ENCODE peak calls at places on chromosomes 12 and 14, in seven cellular contexts. W, G, S, J, P, C and O are unnamed samples.

GRCh38 chr14:23661542-23661941 is 25.4 kb downstream of the DHRS2 start:
- DNase-seq in G (no peak), J (no peak), W (no peak), C (no peak), S (no peak), P (no peak), O (no peak)

GRCh38 chr12:31008961-31009840 is 64.5 kb upstream of the DDX11 start:
- DNase-seq in C (no peak), J (no peak), S (no peak), P (no peak), G (no peak), W (no peak), O (peak)

GRCh38 chr12:20798561-20798960 is 11.9 kb upstream of the SLCO1B3 start:
- DNase-seq in W (no peak), G (no peak), P (peak), J (no peak), C (peak), S (no peak), O (no peak)

GRCh38 chr12:86712425-86712843 is 456.2 kb upstream of the MGAT4C start:
- DNase-seq in G (no peak), C (peak), P (peak), J (no peak), S (no peak), W (peak), O (no peak)

GRCh38 chr12:5201554-5202243 is 158.0 kb downstream of the KCNA5 start:
- DNase-seq in G (no peak), W (peak), P (no peak), C (no peak), S (no peak), J (no peak), O (no peak)

GRCh38 chr14:31057035-31057434 is 30.9 kb upstream of the STRN3 start:
- DNase-seq in P (no peak), S (no peak), W (no peak), G (no peak), J (no peak), C (no peak), O (no peak)

GRCh38 chr14:55877942-55878341 is 240.3 kb upstream of the PELI2 start:
- DNase-seq in C (no peak), S (no peak), P (no peak), W (peak), G (no peak), J (no peak), O (no peak)

GRCh38 chr12:65595016-65595560 is 229.2 kb upstream of the HMGA2 start:
- DNase-seq in J (no peak), G (no peak), P (no peak), C (no peak), W (no peak), S (no peak), O (no peak)

GRCh38 chr12:95681210-95681765 is 109.3 kb downstream of the NTN4 start:
- DNase-seq in P (no peak), J (no peak), C (no peak), S (no peak), W (no peak), G (no peak), O (no peak)

GRCh38 chr12:124914392-124915248 is at the start of gene UBC:
- DNase-seq in W (peak), S (peak), P (peak), G (peak), J (peak), C (peak), O (peak)

GRCh38 chr14:61929651-61930050 is 167.4 kb downstream of the SNAPC1 start:
- DNase-seq in P (no peak), S (no peak), C (no peak), J (no peak), G (no peak), W (no peak), O (no peak)

GRCh38 chr14:61973981-61974380 is 211.8 kb downstream of the SNAPC1 start:
- DNase-seq in P (no peak), C (no peak), J (no peak), S (no peak), W (peak), G (no peak), O (no peak)

GRCh38 chr14:73168691-73169090 is 32.4 kb downstream of the PSEN1 start:
- DNase-seq in J (no peak), C (no peak), P (no peak), S (no peak), G (no peak), W (no peak), O (no peak)

GRCh38 chr14:69525896-69526295 is 41.4 kb downstream of the PLEKHD1 start:
- DNase-seq in P (no peak), W (no peak), J (no peak), G (no peak), C (no peak), S (no peak), O (no peak)

GRCh38 chr12:66059670-66060069 is 70.9 kb downstream of the LLPH start:
- DNase-seq in G (no peak), S (no peak), P (no peak), J (no peak), C (no peak), W (no peak), O (no peak)

GRCh38 chr12:42507589-42507988 is 82.0 kb downstream of the PRICKLE1 start:
- DNase-seq in G (no peak), P (no peak), S (no peak), J (no peak), C (no peak), W (no peak), O (no peak)

GRCh38 chr12:113276306-113276705 is 55.0 kb downstream of the TPCN1 start:
- DNase-seq in G (no peak), P (no peak), W (peak), S (no peak), C (no peak), J (no peak), O (no peak)

GRCh38 chr14:41925409-41925808 is 318.7 kb downstream of the LRFN5 start:
- DNase-seq in J (no peak), S (no peak), P (no peak), C (peak), G (no peak), W (peak), O (no peak)

GRCh38 chr14:92646952-92647461 is 101.4 kb downstream of the LGMN start:
- DNase-seq in W (peak), S (no peak), P (peak), C (no peak), G (no peak), J (no peak), O (no peak)

GRCh38 chr14:104460920-104461651 is 118.5 kb upstream of the C14orf180 start:
- DNase-seq in J (peak), G (no peak), C (no peak), P (no peak), S (no peak), W (no peak), O (no peak)

GRCh38 chr14:24389266-24389855 is 9.4 kb upstream of the NYNRIN start:
- DNase-seq in J (no peak), P (peak), S (no peak), C (no peak), G (no peak), W (peak), O (no peak)

GRCh38 chr14:80664576-80664975 is 277.0 kb downstream of the CEP128 start:
- DNase-seq in C (peak), J (no peak), G (no peak), S (no peak), W (peak), P (peak), O (no peak)

GRCh38 chr14:25868521-25869314 is 729.1 kb downstream of the NOVA1 start:
- DNase-seq in J (no peak), S (no peak), G (no peak), P (no peak), C (no peak), W (no peak), O (no peak)

GRCh38 chr14:31291210-31291609 is 83.6 kb upstream of the HECTD1 start:
- DNase-seq in P (peak), W (no peak), S (no peak), C (no peak), J (no peak), G (no peak), O (no peak)

GRCh38 chr12:46507766-46508165 is 135.2 kb upstream of the SLC38A2 start:
- DNase-seq in W (no peak), P (no peak), G (no peak), S (no peak), J (no peak), C (no peak), O (no peak)

GRCh38 chr14:46344327-46344937 is 307.1 kb downstream of the RPL10L start:
- DNase-seq in W (no peak), J (no peak), S (no peak), C (peak), G (no peak), P (peak), O (no peak)

GRCh38 chr12:111598637-111599458 is at the start of gene ATXN2:
- DNase-seq in W (no peak), J (peak), S (peak), G (peak), C (no peak), P (peak), O (peak)

GRCh38 chr14:22915886-22916521 is 2.9 kb downstream of the RBM23 start:
- DNase-seq in G (peak), J (peak), S (peak), C (peak), W (no peak), P (no peak), O (no peak)

GRCh38 chr12:56590237-56590830 is 39.8 kb downstream of the BAZ2A start:
- DNase-seq in W (peak), P (no peak), G (no peak), C (peak), S (no peak), J (no peak), O (no peak)

GRCh38 chr14:39812532-39813320 is 380.5 kb upstream of the FBXO33 start:
- DNase-seq in P (no peak), G (no peak), C (no peak), J (no peak), S (no peak), W (no peak), O (no peak)

GRCh38 chr14:92780444-92780843 is 13.7 kb upstream of the GOLGA5 start:
- DNase-seq in S (no peak), C (no peak), J (no peak), P (no peak), G (no peak), W (peak), O (no peak)

GRCh38 chr12:95547522-95548055 is 3.7 kb downstream of the USP44 start:
- DNase-seq in G (no peak), C (no peak), J (peak), S (no peak), P (no peak), W (peak), O (peak)

GRCh38 chr12:98533723-98534251 is 18.4 kb downstream of the TMPO start:
- DNase-seq in J (no peak), G (no peak), W (peak), P (no peak), S (no peak), C (peak), O (no peak)

GRCh38 chr12:121214855-121215745 is 5.2 kb downstream of the P2RX4 start:
- DNase-seq in P (peak), G (peak), C (peak), W (peak), S (no peak), J (no peak), O (peak)

DNA sequence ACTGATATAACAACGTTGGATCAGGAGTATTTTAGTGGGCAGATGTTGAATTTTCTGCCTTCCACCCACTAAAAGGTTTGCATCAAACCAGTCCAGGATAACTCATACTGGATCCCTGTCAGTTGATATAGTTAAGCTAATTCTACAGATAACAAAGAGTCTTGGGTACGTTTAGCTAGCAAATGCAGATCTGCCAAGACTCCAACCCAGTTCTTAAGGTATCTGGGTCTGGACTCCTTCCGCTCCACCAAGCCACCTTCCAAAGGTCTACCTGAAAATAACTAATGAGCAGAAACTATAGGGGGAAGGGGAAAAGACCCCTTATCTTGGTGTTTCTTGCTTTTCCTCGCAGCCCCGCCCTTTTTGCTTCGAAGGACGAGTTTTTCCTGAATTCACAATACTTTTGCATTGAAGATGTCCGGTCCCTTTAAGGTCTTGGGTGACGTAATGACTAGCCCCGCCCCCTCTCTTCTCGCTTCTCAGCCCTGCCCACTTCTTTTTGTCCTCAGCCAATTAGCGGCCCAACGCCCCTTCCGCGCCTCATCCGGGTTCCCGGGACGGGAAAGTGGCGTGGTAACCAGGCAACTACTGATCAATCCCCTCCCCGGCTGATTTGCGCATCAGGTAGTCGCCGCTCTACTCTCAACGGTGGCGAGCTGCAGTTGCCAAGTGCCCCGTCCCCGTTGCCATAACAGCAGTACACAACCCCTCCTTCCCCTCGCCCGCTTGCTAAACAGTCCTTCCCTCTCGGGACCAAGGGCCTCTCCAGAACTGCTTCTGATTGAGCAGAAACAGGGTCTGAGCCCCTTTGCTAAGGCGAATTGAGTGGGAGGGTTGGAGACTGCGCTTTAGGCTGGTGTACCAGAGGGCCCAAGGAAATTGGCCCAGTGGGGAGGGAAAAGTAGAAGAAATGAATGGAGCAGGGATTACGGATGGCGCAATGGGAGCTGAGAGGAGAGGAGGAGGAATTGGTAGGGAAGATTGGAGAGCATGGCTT is at the start of gene LRRC23:
- DNase-seq in C (peak), S (peak), W (peak), J (peak), G (peak), P (peak), O (peak)
- TF ChIP-seq POLR2A in C (no peak), S (no peak), W (peak), J (peak), G (no peak), P (peak), O (no peak)

GRCh38 chr14:65334765-65335411 is 77.6 kb upstream of the FUT8 start:
- DNase-seq in S (no peak), J (peak), G (peak), W (no peak), P (no peak), C (no peak), O (no peak)
- TF ChIP-seq POLR2A in S (no peak), J (no peak), G (no peak), W (no peak), P (no peak), C (no peak), O (no peak)

DNA sequence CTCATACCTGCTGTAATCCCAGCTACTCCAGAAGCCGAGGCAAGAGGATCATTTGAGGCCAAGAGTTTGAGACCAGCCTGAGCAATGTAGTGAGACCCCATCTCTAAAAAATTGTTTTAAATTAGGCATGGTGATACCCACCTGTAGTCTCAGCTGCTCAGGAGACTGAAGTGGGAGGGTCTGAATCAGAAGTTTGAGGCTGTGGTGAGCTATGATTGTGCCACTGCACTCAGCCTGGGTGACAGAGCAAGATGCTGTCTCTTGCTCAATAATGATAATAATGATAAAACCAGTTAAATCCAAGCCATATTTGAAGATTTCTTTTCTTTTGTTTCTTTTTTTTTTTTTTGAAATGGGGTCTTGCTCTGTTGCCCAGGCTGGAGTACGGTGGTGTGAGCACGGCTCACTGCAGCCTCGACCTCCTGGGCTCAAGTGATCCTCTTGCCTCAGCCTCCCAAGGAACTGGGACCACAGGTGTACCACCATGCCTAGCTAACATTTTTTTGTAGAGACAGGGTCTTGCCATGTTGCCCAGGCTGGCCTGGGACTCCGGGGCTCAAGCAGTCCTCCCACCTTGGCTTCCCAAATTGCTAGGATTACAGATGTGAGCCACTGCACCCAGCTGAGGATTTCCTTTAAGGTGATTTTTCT is 12.8 kb downstream of the PSMA6 start:
- DNase-seq in W (no peak), C (no peak), G (no peak), J (no peak), S (no peak), P (no peak), O (no peak)
- TF ChIP-seq POLR2A in W (no peak), C (no peak), G (no peak), J (no peak), S (no peak), P (no peak), O (no peak)

GRCh38 chr12:123043536-123044001 is 63.1 kb downstream of the ARL6IP4 start:
- DNase-seq in S (peak), G (peak), C (peak), J (peak), P (peak), W (peak), O (peak)
- TF ChIP-seq POLR2A in S (no peak), G (no peak), C (no peak), J (no peak), P (no peak), W (no peak), O (no peak)

GRCh38 chr14:105493921-105494605 is 3.0 kb downstream of the TEDC1 start:
- DNase-seq in S (peak), G (no peak), P (no peak), W (no peak), C (no peak), J (peak), O (no peak)

GRCh38 chr14:105492966-105493871 is 2.2 kb downstream of the TEDC1 start:
- DNase-seq in C (no peak), S (peak), P (no peak), G (no peak), J (peak), W (no peak), O (no peak)

GRCh38 chr14:105495990-105496830 is 5.2 kb downstream of the TEDC1 start:
- DNase-seq in C (peak), J (peak), G (no peak), P (no peak), W (no peak), S (peak), O (peak)

GRCh38 chr14:105495101-105495989 is 4.3 kb downstream of the TEDC1 start:
- DNase-seq in P (no peak), G (no peak), J (peak), W (no peak), C (no peak), S (peak), O (peak)

DNA sequence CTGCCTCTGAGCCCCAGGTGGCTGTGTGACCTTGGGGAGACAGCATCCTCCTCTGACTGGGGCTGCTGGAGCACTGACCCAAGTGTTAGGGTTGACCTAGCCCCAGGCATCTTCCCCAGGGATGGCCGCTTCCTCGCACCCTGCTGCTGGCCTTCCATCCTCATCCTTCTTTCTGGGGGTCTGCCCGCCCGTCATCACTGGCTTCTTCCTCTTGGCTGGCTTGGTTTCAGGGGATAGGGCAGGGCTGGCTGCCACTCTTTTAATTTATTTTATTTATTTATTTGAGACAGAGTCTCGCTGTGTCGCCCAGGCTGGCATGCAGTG is 3.5 kb downstream of the TEDC1 start:
- DNase-seq in S (no peak), C (no peak), J (no peak), W (no peak), G (no peak), P (no peak), O (no peak)
- TF ChIP-seq POLR2A in S (no peak), C (no peak), J (no peak), W (no peak), G (no peak), P (no peak), O (no peak)

DNA sequence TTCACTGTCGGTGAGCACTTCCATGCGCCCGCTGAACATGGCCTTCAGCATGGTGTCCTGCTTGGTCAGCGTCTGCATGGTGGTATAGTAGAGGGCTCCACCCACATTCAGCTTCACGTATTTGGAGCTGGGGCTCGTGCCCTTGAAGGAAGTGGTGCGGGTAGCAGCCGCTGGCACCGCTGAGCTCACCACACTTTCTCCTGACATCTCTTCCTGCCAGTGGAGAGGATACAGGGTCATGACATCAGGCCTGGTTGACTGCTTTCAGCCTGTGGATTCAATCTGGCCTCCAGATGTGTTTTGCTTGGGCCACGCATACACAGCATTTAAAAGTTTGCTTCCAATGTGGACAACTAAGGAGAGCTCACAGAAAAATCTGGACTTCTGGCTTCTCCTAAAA is 7.6 kb downstream of the KCTD10 start:
- DNase-seq in J (no peak), C (no peak), P (no peak), S (no peak), G (no peak), W (peak), O (no peak)
- TF ChIP-seq POLR2A in J (no peak), C (no peak), P (no peak), S (no peak), G (no peak), W (no peak), O (no peak)

DNA sequence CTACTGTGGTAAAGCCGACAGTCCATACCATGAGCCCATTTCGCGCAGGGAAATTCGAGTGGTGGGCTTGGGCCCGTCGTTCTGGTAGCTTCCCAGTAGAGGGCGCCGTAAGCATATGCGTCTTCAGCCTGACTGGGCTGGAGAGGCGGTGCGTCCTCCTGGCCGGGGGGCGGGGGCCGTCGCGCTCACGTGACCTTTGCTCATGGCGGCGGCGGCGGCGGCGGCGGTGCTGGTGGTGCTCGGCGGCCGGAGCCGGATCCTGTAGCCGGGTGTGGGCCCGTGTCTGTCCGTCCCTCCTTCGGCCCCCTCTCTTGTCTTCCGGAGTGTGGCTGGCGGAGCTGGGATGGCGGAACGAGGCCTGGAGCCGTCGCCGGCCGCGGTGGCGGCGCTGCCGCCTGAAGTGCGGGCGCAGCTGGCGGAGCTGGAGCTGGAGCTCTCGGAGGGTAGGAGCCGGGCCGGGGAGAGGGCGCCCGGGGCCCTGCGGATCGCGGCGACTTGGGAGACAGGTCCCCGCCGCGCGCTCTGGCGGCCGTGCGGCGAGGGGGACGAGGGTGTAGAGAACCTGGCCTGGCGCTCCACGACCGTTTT is at the start of gene DIP2B:
- DNase-seq in C (peak), S (peak), W (peak), P (peak), G (peak), J (peak), O (peak)
- TF ChIP-seq POLR2A in C (peak), S (peak), W (peak), P (peak), G (no peak), J (peak), O (no peak)

GRCh38 chr12:49230810-49231209 is 34.1 kb upstream of the TUBA1C start:
- DNase-seq in C (no peak), P (no peak), W (no peak), S (no peak), G (no peak), J (no peak), O (no peak)
- TF ChIP-seq POLR2A in C (no peak), P (no peak), W (no peak), S (no peak), G (no peak), J (no peak), O (no peak)